ENCODE peak calls at places on chromosome 22, in eight cellular contexts. V is kidney, L is small intestine, S is uterus, U is ovary, O is heart left ventricle, T is suprapubic skin, I is colonic mucosa. G is an unnamed sample. For H3K9me3, the result is how much of the 10 kb centered on the place peaks cover.

GRCh38 chr22:48882636-48883200 is 945.0 kb downstream of the BRD1 start:
- DNase-seq in V (peak), L (no peak), S (no peak), U (no peak), O (no peak), T (peak), I (no peak), G (peak)

GRCh38 chr22:24376606-24377005 is 50.8 kb upstream of the ADORA2A start:
- DNase-seq in V (no peak), L (no peak), S (no peak), U (no peak), O (no peak), T (no peak), I (no peak), G (no peak)

GRCh38 chr22:45537734-45538181 is 35.1 kb downstream of the FBLN1 start:
- DNase-seq in V (no peak), L (no peak), S (peak), U (peak), O (no peak), T (peak), I (no peak), G (no peak)

GRCh38 chr22:48919187-48919590 is 908.5 kb downstream of the BRD1 start:
- DNase-seq in V (no peak), L (no peak), S (no peak), U (no peak), O (no peak), T (peak), I (no peak), G (no peak)

GRCh38 chr22:20096574-20097420 is 16.8 kb downstream of the DGCR8 start:
- DNase-seq in V (no peak), L (no peak), S (no peak), U (no peak), O (no peak), T (no peak), I (no peak), G (no peak)

GRCh38 chr22:50399751-50400331 is 56.7 kb downstream of the PPP6R2 start:
- DNase-seq in V (no peak), L (peak), S (no peak), U (no peak), O (peak), T (no peak), I (peak), G (no peak)

GRCh38 chr22:38638734-38639133 is 17.5 kb downstream of the FAM227A start:
- DNase-seq in V (no peak), L (no peak), S (no peak), U (no peak), O (no peak), T (no peak), I (no peak), G (no peak)

GRCh38 chr22:49008682-49009235 is 818.9 kb downstream of the BRD1 start:
- DNase-seq in V (peak), L (no peak), S (no peak), U (no peak), O (peak), T (no peak), I (peak), G (no peak)

GRCh38 chr22:29004647-29005371 is 56.8 kb downstream of the C22orf31 start:
- DNase-seq in V (peak), L (peak), S (peak), U (peak), O (no peak), T (no peak), I (peak), G (peak)

GRCh38 chr22:49915610-49916009 is 2.6 kb downstream of the ALG12 start:
- DNase-seq in V (peak), L (no peak), S (no peak), U (no peak), O (no peak), T (no peak), I (no peak), G (peak)

GRCh38 chr22:50250555-50251471 is at the start of gene HDAC10:
- DNase-seq in V (peak), L (peak), S (peak), U (peak), O (peak), T (no peak), I (peak), G (peak)

GRCh38 chr22:46125816-46126770 is 24.2 kb upstream of the PPARA start:
- DNase-seq in V (no peak), L (peak), S (no peak), U (no peak), O (no peak), T (no peak), I (peak), G (peak)

GRCh38 chr22:46069518-46070214 is 80.7 kb upstream of the PPARA start:
- DNase-seq in V (no peak), L (peak), S (peak), U (peak), O (peak), T (peak), I (peak), G (peak)

GRCh38 chr22:45887202-45888131 is 89.5 kb downstream of the WNT7B start:
- DNase-seq in V (peak), L (no peak), S (peak), U (no peak), O (peak), T (peak), I (no peak), G (peak)

GRCh38 chr22:33476206-33476605 is 418.0 kb upstream of the SYN3 start:
- DNase-seq in V (no peak), L (no peak), S (no peak), U (no peak), O (no peak), T (no peak), I (no peak), G (no peak)

GRCh38 chr22:23696326-23696851 is 5.6 kb downstream of the RGL4 start:
- DNase-seq in V (no peak), L (peak), S (no peak), U (no peak), O (no peak), T (no peak), I (no peak), G (no peak)

GRCh38 chr22:24391836-24392217 is 35.6 kb upstream of the ADORA2A start:
- DNase-seq in V (no peak), L (no peak), S (no peak), U (no peak), O (no peak), T (no peak), I (no peak), G (no peak)

GRCh38 chr22:21755855-21756284 is 20.3 kb upstream of the YPEL1 start:
- DNase-seq in V (no peak), L (peak), S (no peak), U (no peak), O (no peak), T (no peak), I (no peak), G (no peak)

GRCh38 chr22:28582806-28583205 is 96.8 kb downstream of the TTC28 start:
- DNase-seq in V (no peak), L (no peak), S (no peak), U (no peak), O (no peak), T (no peak), I (no peak), G (no peak)

GRCh38 chr22:23849009-23850006 is 8.4 kb upstream of the SLC2A11 start:
- DNase-seq in V (peak), L (peak), S (peak), U (peak), O (peak), T (peak), I (peak), G (peak)

GRCh38 chr22:22099833-22100812 is 117.5 kb upstream of the TOP3B start:
- DNase-seq in V (no peak), L (no peak), S (no peak), U (no peak), O (no peak), T (no peak), I (no peak), G (no peak)

GRCh38 chr22:32583921-32584335 is 109.3 kb downstream of the FBXO7 start:
- DNase-seq in V (no peak), L (peak), S (no peak), U (no peak), O (no peak), T (no peak), I (no peak), G (no peak)

GRCh38 chr22:27207907-27208306 is 550.5 kb downstream of the MIAT start:
- DNase-seq in V (no peak), L (no peak), S (no peak), U (no peak), O (no peak), T (no peak), I (no peak), G (no peak)

GRCh38 chr22:25110846-25111578 is 88.6 kb upstream of the CRYBB3 start:
- DNase-seq in V (peak), L (peak), S (peak), U (peak), O (peak), T (no peak), I (peak), G (peak)

GRCh38 chr22:45097061-45097460 is 66.7 kb upstream of the NUP50 start:
- DNase-seq in V (no peak), L (no peak), S (no peak), U (no peak), O (no peak), T (no peak), I (no peak), G (no peak)

GRCh38 chr22:35018995-35019394 is 47.0 kb upstream of the ISX start:
- DNase-seq in V (no peak), L (no peak), S (no peak), U (no peak), O (no peak), T (no peak), I (no peak), G (no peak)

GRCh38 chr22:22834204-22834603 is 53.4 kb upstream of the IGLL5 start:
- DNase-seq in V (no peak), L (no peak), S (no peak), U (no peak), O (no peak), T (no peak), I (no peak), G (no peak)

GRCh38 chr22:27329471-27329870 is 472.1 kb downstream of the MN1 start:
- DNase-seq in V (no peak), L (no peak), S (no peak), U (no peak), O (no peak), T (no peak), I (no peak), G (no peak)

GRCh38 chr22:38230108-38230825 is 28.5 kb downstream of the MAFF start:
- DNase-seq in V (no peak), L (peak), S (no peak), U (no peak), O (no peak), T (no peak), I (peak), G (peak)

GRCh38 chr22:43269325-43270040 is 73.7 kb downstream of the SCUBE1 start:
- DNase-seq in V (no peak), L (no peak), S (no peak), U (no peak), O (no peak), T (no peak), I (no peak), G (no peak)
- H3K4me3 ChIP-seq in V (no peak), L (no peak), S (no peak), U (no peak), O (no peak), T (no peak), I (no peak), G (no peak)

DNA sequence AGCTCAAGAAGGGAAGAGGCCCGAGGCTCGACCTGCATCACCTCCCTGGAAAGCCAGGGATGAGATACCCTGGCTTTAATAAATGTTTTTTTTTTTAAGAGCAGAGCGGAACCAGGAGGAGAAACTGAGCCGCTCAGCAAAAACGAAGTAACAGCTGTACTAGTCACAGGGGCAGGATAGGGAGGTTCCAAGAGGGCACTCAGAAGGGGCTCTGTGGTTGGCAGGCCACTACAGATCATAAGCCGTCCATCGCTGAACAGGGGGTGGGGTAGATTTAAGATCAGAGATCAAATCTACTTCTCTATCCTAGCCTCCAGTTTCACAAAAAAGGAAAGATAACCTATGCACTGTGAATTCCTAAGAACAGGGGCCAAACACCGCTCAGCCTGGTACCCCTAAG is 630 bp downstream of the EIF3D start:
- DNase-seq in V (no peak), L (peak), S (no peak), U (no peak), O (no peak), T (no peak), I (no peak), G (no peak)
- H3K27ac ChIP-seq in V (peak), L (peak), S (peak), U (peak), O (peak), T (peak), I (peak), G (peak)

GRCh38 chr22:30064172-30064571 is 16.1 kb upstream of the HORMAD2 start:
- DNase-seq in V (no peak), L (no peak), S (no peak), U (no peak), O (no peak), T (no peak), I (no peak), G (no peak)
- H3K9me3 ChIP-seq in V (under half), L (under half), S (under half), U (under half), O (under half), T (under half), I (under half), G (under half)

GRCh38 chr22:39937881-39938280 is 22.3 kb upstream of the TMA7B start:
- DNase-seq in V (no peak), L (no peak), S (no peak), U (no peak), O (no peak), T (no peak), I (no peak), G (no peak)
- H3K4me3 ChIP-seq in V (no peak), L (no peak), S (no peak), U (no peak), O (no peak), T (no peak), I (no peak), G (no peak)

GRCh38 chr22:41690476-41690875 is 1.8 kb upstream of the SNU13 start:
- DNase-seq in V (no peak), L (no peak), S (no peak), U (no peak), O (no peak), T (no peak), I (no peak), G (no peak)

GRCh38 chr22:41688365-41689211 is at the start of gene SNU13:
- DNase-seq in V (peak), L (peak), S (peak), U (peak), O (peak), T (peak), I (peak), G (peak)

GRCh38 chr22:41684194-41684593 is 4.5 kb downstream of the SNU13 start:
- DNase-seq in V (no peak), L (no peak), S (no peak), U (no peak), O (no peak), T (no peak), I (no peak), G (no peak)

GRCh38 chr22:41683616-41684015 is 5.1 kb downstream of the SNU13 start:
- DNase-seq in V (no peak), L (no peak), S (no peak), U (no peak), O (no peak), T (no peak), I (no peak), G (no peak)

GRCh38 chr22:41687901-41688364 is 734 bp downstream of the SNU13 start:
- DNase-seq in V (no peak), L (peak), S (no peak), U (no peak), O (no peak), T (no peak), I (no peak), G (no peak)
- H3K27ac ChIP-seq in V (peak), L (no peak), S (peak), U (peak), O (peak), T (peak), I (peak), G (peak)

GRCh38 chr22:47371263-47372090 is 609.0 kb downstream of the TBC1D22A start:
- DNase-seq in V (no peak), L (no peak), S (peak), U (no peak), O (no peak), T (peak), I (no peak), G (peak)

GRCh38 chr22:47373648-47374272 is 611.3 kb downstream of the TBC1D22A start:
- DNase-seq in V (no peak), L (no peak), S (peak), U (no peak), O (peak), T (peak), I (no peak), G (peak)

GRCh38 chr22:47370448-47371262 is 608.2 kb downstream of the TBC1D22A start:
- DNase-seq in V (no peak), L (no peak), S (peak), U (no peak), O (no peak), T (peak), I (peak), G (peak)

GRCh38 chr22:47372596-47373385 is 610.3 kb downstream of the TBC1D22A start:
- DNase-seq in V (peak), L (no peak), S (peak), U (no peak), O (peak), T (peak), I (no peak), G (no peak)

GRCh38 chr22:47372111-47372581 is 609.7 kb downstream of the TBC1D22A start:
- DNase-seq in V (peak), L (no peak), S (peak), U (no peak), O (no peak), T (peak), I (no peak), G (peak)
- H3K9me3 ChIP-seq in V (under half), L (under half), S (under half), U (under half), O (under half), T (under half), I (under half), G (under half)

GRCh38 chr22:44026066-44026629 is 2.0 kb downstream of the PARVB start:
- DNase-seq in V (no peak), L (no peak), S (no peak), U (no peak), O (no peak), T (no peak), I (no peak), G (no peak)

GRCh38 chr22:44026630-44027511 is 2.8 kb downstream of the PARVB start:
- DNase-seq in V (peak), L (peak), S (peak), U (no peak), O (peak), T (peak), I (peak), G (peak)

GRCh38 chr22:44023404-44024287 is 456 bp upstream of the PARVB start:
- DNase-seq in V (peak), L (no peak), S (peak), U (peak), O (peak), T (no peak), I (peak), G (peak)

GRCh38 chr22:44024288-44024908 is at the start of gene PARVB:
- DNase-seq in V (peak), L (no peak), S (peak), U (peak), O (peak), T (peak), I (no peak), G (peak)

GRCh38 chr22:44025171-44026065 is 1.3 kb downstream of the PARVB start:
- DNase-seq in V (peak), L (no peak), S (no peak), U (no peak), O (peak), T (peak), I (peak), G (peak)
- H3K4me3 ChIP-seq in V (peak), L (peak), S (peak), U (no peak), O (peak), T (peak), I (peak), G (peak)

GRCh38 chr22:30825711-30826505 is 131.2 kb downstream of the OSBP2 start:
- DNase-seq in V (peak), L (no peak), S (no peak), U (no peak), O (no peak), T (no peak), I (no peak), G (no peak)

GRCh38 chr22:30823015-30823370 is 128.3 kb downstream of the OSBP2 start:
- DNase-seq in V (no peak), L (no peak), S (no peak), U (no peak), O (no peak), T (no peak), I (no peak), G (no peak)

GRCh38 chr22:30824711-30825110 is 130.0 kb downstream of the OSBP2 start:
- DNase-seq in V (no peak), L (no peak), S (no peak), U (no peak), O (no peak), T (no peak), I (no peak), G (no peak)

GRCh38 chr22:30822216-30823014 is 127.7 kb downstream of the OSBP2 start:
- DNase-seq in V (no peak), L (no peak), S (no peak), U (no peak), O (no peak), T (no peak), I (no peak), G (no peak)

GRCh38 chr22:30824096-30824495 is 129.4 kb downstream of the OSBP2 start:
- DNase-seq in V (no peak), L (no peak), S (no peak), U (no peak), O (no peak), T (no peak), I (no peak), G (no peak)
- H3K27ac ChIP-seq in V (no peak), L (no peak), S (no peak), U (no peak), O (no peak), T (no peak), I (no peak), G (no peak)

DNA sequence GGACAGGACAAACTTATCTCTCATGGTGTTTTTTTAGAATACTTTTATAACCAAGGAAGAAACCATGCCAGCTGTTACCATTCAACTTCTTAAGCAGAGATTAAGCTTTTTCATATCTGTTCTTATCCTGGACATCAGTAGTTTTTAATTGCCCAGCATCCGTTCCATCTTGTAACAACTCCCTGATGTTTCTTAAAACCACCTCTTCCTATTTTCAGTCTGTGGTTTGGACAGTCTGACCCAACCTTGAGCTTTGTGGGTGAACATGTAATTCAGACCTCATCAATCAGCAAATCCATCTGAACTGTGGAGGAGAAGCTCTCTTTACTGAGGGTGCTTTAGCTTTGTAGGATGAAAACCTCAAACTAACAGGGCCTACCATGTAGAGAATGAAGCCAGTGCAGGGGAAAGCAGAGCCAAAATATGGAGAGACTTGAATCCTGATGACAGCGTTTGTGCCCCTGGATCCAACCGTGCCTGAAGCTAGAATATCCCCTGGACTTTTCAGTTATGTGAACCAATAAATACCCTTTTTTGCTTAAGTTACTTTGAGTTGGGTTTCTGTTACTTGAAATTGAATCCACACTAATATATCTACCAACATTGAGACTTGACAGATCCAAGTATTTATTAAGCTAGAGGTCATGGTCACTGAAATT is 9.4 kb downstream of the TUG1 start:
- DNase-seq in V (no peak), L (no peak), S (no peak), U (no peak), O (no peak), T (no peak), I (no peak), G (no peak)
- H3K9me3 ChIP-seq in V (half or more), L (under half), S (under half), U (under half), O (under half), T (half or more), I (under half), G (under half)

G was measured in right lobe of liver.